ENCODE peak calls at places on chromosomes 6 and 20, in eight cellular contexts. W is AG10803, U is lung, Q is lower lobe of right lung, K is thyroid gland, J is tibial nerve, D is GM23338, R is BJ. C is an unnamed sample.

GRCh38 chr6:131225959-131226358 is 90.7 kb downstream of the AKAP7 start:
- DNase-seq in K (no peak), J (no peak), Q (no peak), U (no peak), R (no peak), W (no peak), D (no peak), C (no peak)

GRCh38 chr20:4006640-4007039 is 8.7 kb downstream of the RNF24 start:
- DNase-seq in Q (no peak), D (peak; percentile 40), J (no peak), U (no peak), K (peak; percentile 60), R (no peak), W (peak; percentile 71), C (peak; percentile 73)

GRCh38 chr6:3920321-3920720 is 71.1 kb downstream of the FAM50B start:
- DNase-seq in W (no peak), K (no peak), U (no peak), J (no peak), D (no peak), R (no peak), Q (no peak), C (no peak)

GRCh38 chr6:30759575-30760239 is 15.4 kb upstream of the IER3 start:
- DNase-seq in W (peak; percentile 98), R (peak; percentile 95), J (no peak), K (no peak), U (no peak), D (peak; percentile 59), Q (no peak), C (no peak)

GRCh38 chr6:83310046-83310445 is 116.9 kb downstream of the RWDD2A start:
- DNase-seq in J (no peak), K (no peak), U (no peak), R (no peak), D (no peak), Q (no peak), W (no peak), C (no peak)

GRCh38 chr6:118810420-118811027 is 83.4 kb upstream of the ASF1A start:
- DNase-seq in Q (peak; percentile 54), D (peak; percentile 41), W (no peak), R (no peak), J (no peak), K (no peak), U (no peak), C (no peak)

GRCh38 chr20:21505161-21505809 is 8.6 kb downstream of the NKX2-2 start:
- DNase-seq in Q (peak; percentile 85), J (peak; percentile 42), D (peak; percentile 90), K (peak; percentile 71), U (peak; percentile 72), W (peak; percentile 31), R (no peak), C (peak; percentile 38)

GRCh38 chr6:45327956-45328522 is at the start of gene RUNX2:
- DNase-seq in W (peak; percentile 89), J (no peak), D (peak; percentile 28), U (no peak), R (peak; percentile 40), Q (no peak), K (no peak), C (no peak)

GRCh38 chr6:11381801-11382513 is 149.5 kb upstream of the NEDD9 start:
- DNase-seq in R (no peak), Q (peak; percentile 64), U (peak; percentile 41), W (no peak), K (peak; percentile 40), J (no peak), D (no peak), C (no peak)

GRCh38 chr6:3822747-3823445 is 26.3 kb upstream of the FAM50B start:
- DNase-seq in R (no peak), Q (no peak), K (no peak), D (no peak), J (no peak), W (peak; percentile 54), U (no peak), C (no peak)

GRCh38 chr6:38671885-38672467 is 31.0 kb downstream of the GLO1 start:
- DNase-seq in W (peak; percentile 66), U (peak; percentile 33), J (no peak), R (peak; percentile 8), Q (no peak), D (peak; percentile 82), K (no peak), C (peak; percentile 10)

GRCh38 chr20:57427239-57428127 is 36.3 kb downstream of the RBM38 start:
- DNase-seq in U (no peak), J (no peak), Q (peak; percentile 10), D (no peak), R (no peak), W (no peak), K (no peak), C (no peak)

GRCh38 chr6:64310214-64310613 is 674.6 kb downstream of the PHF3 start:
- DNase-seq in W (no peak), K (no peak), J (no peak), D (no peak), U (no peak), R (no peak), Q (no peak), C (no peak)

GRCh38 chr20:8388146-8388545 is 256.1 kb downstream of the PLCB1 start:
- DNase-seq in W (peak; percentile 84), K (no peak), R (peak; percentile 58), D (no peak), Q (no peak), U (no peak), J (no peak), C (no peak)

GRCh38 chr6:167543602-167544506 is 219.0 kb downstream of the TTLL2 start:
- DNase-seq in U (no peak), D (no peak), W (peak; percentile 12), Q (no peak), K (no peak), J (peak; percentile 63), R (no peak), C (no peak)

DNA sequence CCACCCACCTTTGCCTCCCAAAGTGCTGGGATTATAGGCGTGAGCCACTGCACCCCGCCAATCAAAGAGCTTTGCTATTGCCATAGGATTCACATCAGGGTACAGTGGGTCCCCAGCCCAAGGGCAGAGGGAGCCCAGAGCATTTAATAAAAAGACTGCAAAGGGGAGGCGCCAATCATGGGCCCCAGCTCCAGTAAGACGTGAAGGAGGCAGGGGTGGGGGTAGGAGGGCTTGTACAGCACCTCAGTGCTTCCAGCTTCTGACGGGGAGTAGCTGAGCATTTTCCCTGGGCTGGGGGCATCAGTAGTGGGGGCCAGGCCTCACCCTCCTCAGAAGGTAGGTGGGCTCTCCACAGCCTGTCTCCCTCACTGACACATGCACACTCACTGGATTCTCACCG is 1.5 kb downstream of the ADA start:
- DNase-seq in K (no peak), Q (no peak), D (no peak), R (no peak), J (no peak), U (no peak), W (no peak), C (no peak)
- H3K4me3 ChIP-seq in K (no peak overlapping the region), Q (no peak overlapping the region), D (no peak overlapping the region), R (no peak overlapping the region), J (no peak overlapping the region), U (no peak overlapping the region), W (no peak overlapping the region), C (no peak overlapping the region)

DNA sequence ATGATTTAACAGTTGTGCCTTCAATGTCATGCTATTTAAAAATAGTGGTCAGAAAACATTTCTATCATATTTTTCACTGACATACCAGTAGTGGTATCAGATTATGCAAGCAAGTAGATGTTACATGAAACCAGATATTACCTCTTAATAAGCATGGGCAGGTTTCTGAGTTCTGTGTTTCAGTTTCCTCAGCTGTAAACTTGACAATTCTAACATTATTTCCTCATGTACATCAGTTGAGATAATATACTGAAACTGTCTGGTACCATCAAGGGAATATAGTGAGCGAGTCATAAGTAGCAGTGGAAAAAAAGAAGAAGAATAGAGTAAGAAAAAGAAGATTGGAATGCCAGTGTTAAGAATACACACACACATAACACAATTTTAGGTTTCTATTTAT is 477.9 kb upstream of the MANEA start:
- DNase-seq in Q (no peak), R (no peak), J (no peak), U (no peak), W (no peak), K (no peak), D (no peak), C (no peak)
- TF ChIP-seq CTCF in Q (no peak), R (no peak), J (no peak), U (no peak), W (no peak), K (no peak), D (no peak), C (no peak)

DNA sequence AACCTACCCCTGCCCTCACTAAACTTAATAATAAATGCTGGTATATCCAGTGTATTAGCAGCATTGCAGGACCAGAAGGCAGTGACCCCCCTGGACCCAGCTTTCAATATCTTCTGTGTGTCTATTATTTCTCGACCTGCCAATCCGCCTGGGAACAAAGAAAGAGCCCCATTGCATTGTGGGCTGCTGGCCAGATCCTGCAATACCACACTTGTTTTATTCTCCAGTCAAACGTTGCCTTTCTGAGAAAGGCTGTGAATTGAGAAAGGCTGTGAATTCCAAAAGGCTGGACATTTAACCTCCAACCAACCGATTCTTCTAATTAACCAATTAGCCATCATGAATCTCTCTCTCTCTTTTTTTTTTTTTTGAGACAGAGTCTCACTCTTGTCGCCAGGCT is 1.5 kb upstream of the MTO1 start:
- DNase-seq in J (no peak), W (no peak), K (no peak), R (no peak), U (no peak), D (no peak), Q (no peak), C (no peak)
- H3K4me3 ChIP-seq in J (no peak overlapping the region), W (no peak overlapping the region), K (no peak overlapping the region), R (no peak overlapping the region), U (no peak overlapping the region), D (no peak overlapping the region), Q (no peak overlapping the region), C (no peak overlapping the region)

DNA sequence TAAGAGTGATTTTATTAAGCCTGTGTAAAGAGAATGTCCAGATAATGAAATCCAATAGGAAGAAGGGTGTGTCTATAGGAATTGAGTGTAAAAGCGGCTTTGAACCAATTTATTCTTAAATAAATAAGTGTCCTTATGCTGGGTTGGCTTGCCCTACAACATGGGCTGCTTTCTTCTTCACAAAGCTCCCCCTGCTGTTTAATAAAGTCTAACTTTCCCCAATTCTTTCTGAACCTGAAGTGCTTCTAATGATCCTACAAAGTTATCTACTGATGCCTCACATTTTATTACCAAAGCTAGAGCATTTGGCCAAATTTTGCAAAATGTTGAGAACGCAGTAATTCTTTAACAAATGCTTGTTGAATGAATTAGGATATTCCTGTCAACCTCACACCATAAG is 36.3 kb upstream of the SIRT5 start:
- DNase-seq in K (no peak), Q (no peak), R (no peak), J (no peak), D (peak; percentile 41), W (peak; percentile 69), U (no peak), C (no peak)
- TF ChIP-seq CTCF in K (peak; percentile 41), Q (peak; percentile 39), R (peak; percentile 47), J (peak; percentile 29), D (peak; percentile 48), W (peak; percentile 60), U (peak; percentile 30), C (peak; percentile 41)

DNA sequence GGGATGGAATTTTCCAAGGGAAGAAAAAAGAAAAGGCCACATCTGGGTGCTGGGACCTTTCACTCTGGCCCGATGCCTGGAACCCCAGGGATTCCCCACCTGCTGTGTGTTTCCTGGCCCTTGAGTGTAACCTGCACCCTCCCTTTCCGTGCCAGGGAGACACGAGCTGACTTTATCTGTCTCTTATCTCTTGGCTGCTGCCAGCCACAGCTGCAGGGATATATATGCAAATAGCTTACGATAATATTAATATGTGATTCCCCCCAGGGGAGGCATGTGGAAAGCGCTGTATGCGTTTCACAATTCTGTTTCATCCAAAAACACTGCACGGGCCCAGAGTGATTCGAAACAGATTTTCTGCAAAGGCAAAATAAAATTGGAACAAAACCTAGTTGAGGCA is 1.5 kb downstream of the RIPOR3 start:
- DNase-seq in W (peak; percentile 49), R (no peak), Q (no peak), D (no peak), K (no peak), U (no peak), J (no peak), C (no peak)
- H3K4me3 ChIP-seq in W (peak overlapping the region; percentile 48), R (no peak overlapping the region), Q (peak overlapping the region; percentile 51), D (peak overlapping the region; percentile 75), K (no peak overlapping the region), U (no peak overlapping the region), J (no peak overlapping the region), C (no peak overlapping the region)

C was measured in prostate gland.